ENCODE peak calls at places on chromosomes 16 and 17, in six cellular contexts. Z is IMR-90, Q is neuronal stem cell, B is trophoblast cell, T is H1, D is mesendoderm. W is an unnamed sample.

GRCh38 chr17:10031606-10032005 is 126.5 kb upstream of the RCVRN start:
- DNase-seq in Z (no peak), Q (no peak), B (no peak), T (no peak), D (no peak), W (no peak)

GRCh38 chr16:11032000-11032921 is 87.9 kb downstream of the CLEC16A start:
- DNase-seq in Z (no peak), Q (no peak), B (no peak), T (no peak), D (peak; percentile 81), W (no peak)

GRCh38 chr17:6713130-6713917 is at the start of gene SLC13A5:
- DNase-seq in Z (no peak), Q (peak; percentile 56), B (peak; percentile 6), T (peak; percentile 84), D (peak; percentile 89), W (peak; percentile 94)

GRCh38 chr17:7755095-7755890 is 37.7 kb downstream of the DNAH2 start:
- DNase-seq in Z (no peak), Q (no peak), B (no peak), T (no peak), D (no peak), W (no peak)

GRCh38 chr17:16091773-16092172 is 92.1 kb downstream of the TTC19 start:
- DNase-seq in Z (no peak), Q (no peak), B (no peak), T (no peak), D (peak; percentile 63), W (no peak)

GRCh38 chr17:59752446-59752845 is 45.0 kb downstream of the VMP1 start:
- DNase-seq in Z (peak; percentile 56), Q (no peak), B (no peak), T (no peak), D (no peak), W (no peak)

GRCh38 chr17:73820686-73821448 is 176.6 kb upstream of the SDK2 start:
- DNase-seq in Z (no peak), Q (peak; percentile 29), B (no peak), T (peak; percentile 77), D (peak; percentile 89), W (peak; percentile 94)

GRCh38 chr17:59331929-59332889 is 754 bp downstream of the YPEL2 start:
- DNase-seq in Z (no peak), Q (peak; percentile 36), B (peak; percentile 54), T (peak; percentile 66), D (peak; percentile 58), W (no peak)

GRCh38 chr17:42623732-42624596 is 14.5 kb downstream of the TUBG1 start:
- DNase-seq in Z (peak; percentile 38), Q (no peak), B (no peak), T (no peak), D (peak; percentile 11), W (no peak)

GRCh38 chr16:24915019-24915418 is 69.3 kb downstream of the SLC5A11 start:
- DNase-seq in Z (no peak), Q (no peak), B (no peak), T (no peak), D (no peak), W (no peak)

GRCh38 chr16:80718480-80719220 is 85.7 kb downstream of the CDYL2 start:
- DNase-seq in Z (peak; percentile 22), Q (no peak), B (peak; percentile 79), T (no peak), D (peak; percentile 39), W (peak; percentile 50)

GRCh38 chr16:68183033-68183432 is 52.9 kb downstream of the ESRP2 start:
- DNase-seq in Z (no peak), Q (no peak), B (no peak), T (no peak), D (no peak), W (no peak)

GRCh38 chr16:16007743-16008111 is 58.3 kb downstream of the ABCC1 start:
- DNase-seq in Z (no peak), Q (no peak), B (no peak), T (no peak), D (no peak), W (no peak)

GRCh38 chr17:66468241-66469087 is 166.1 kb downstream of the PRKCA start:
- DNase-seq in Z (peak; percentile 26), Q (no peak), B (peak; percentile 77), T (no peak), D (peak; percentile 43), W (no peak)

GRCh38 chr17:62792122-62792800 is 15.9 kb downstream of the MARCHF10 start:
- DNase-seq in Z (peak; percentile 100), Q (no peak), B (peak; percentile 90), T (no peak), D (no peak), W (no peak)

GRCh38 chr17:57927048-57927723 is 28.0 kb downstream of the CUEDC1 start:
- DNase-seq in Z (peak; percentile 82), Q (peak; percentile 69), B (no peak), T (no peak), D (peak; percentile 84), W (no peak)

GRCh38 chr17:74216505-74216904 is 3.1 kb downstream of the TTYH2 start:
- DNase-seq in Z (no peak), Q (no peak), B (no peak), T (no peak), D (no peak), W (no peak)

GRCh38 chr16:55913717-55914116 is 38.5 kb upstream of the CES5A start:
- DNase-seq in Z (no peak), Q (no peak), B (no peak), T (no peak), D (no peak), W (no peak)
- H2BK5ac ChIP-seq in Z (no peak overlapping the region), Q (no peak overlapping the region), B (no peak overlapping the region), T (no peak overlapping the region), D (no peak overlapping the region), W (no peak overlapping the region)

GRCh38 chr17:48627242-48627597 is 1.1 kb upstream of the HOXB9 start:
- DNase-seq in Z (no peak), Q (no peak), B (no peak), T (no peak), D (no peak), W (no peak)
- H2BK120ac ChIP-seq in Z (no peak overlapping the region), Q (no peak overlapping the region), B (no peak overlapping the region), T (no peak overlapping the region), D (no peak overlapping the region), W (no peak overlapping the region)

GRCh38 chr16:228917-229730 is at the start of gene LUC7L:
- DNase-seq in Z (peak; percentile 80), Q (peak; percentile 91), B (peak; percentile 86), T (peak; percentile 94), D (peak; percentile 94), W (peak; percentile 91)
- H2BK5ac ChIP-seq in Z (peak within 1 kb of the TSS; percentile 99), Q (peak within 1 kb of the TSS; percentile 95), B (peak within 1 kb of the TSS; percentile 85), T (peak within 1 kb of the TSS; percentile 97), D (peak within 1 kb of the TSS; percentile 92), W (no peak within 1 kb of the TSS)

DNA sequence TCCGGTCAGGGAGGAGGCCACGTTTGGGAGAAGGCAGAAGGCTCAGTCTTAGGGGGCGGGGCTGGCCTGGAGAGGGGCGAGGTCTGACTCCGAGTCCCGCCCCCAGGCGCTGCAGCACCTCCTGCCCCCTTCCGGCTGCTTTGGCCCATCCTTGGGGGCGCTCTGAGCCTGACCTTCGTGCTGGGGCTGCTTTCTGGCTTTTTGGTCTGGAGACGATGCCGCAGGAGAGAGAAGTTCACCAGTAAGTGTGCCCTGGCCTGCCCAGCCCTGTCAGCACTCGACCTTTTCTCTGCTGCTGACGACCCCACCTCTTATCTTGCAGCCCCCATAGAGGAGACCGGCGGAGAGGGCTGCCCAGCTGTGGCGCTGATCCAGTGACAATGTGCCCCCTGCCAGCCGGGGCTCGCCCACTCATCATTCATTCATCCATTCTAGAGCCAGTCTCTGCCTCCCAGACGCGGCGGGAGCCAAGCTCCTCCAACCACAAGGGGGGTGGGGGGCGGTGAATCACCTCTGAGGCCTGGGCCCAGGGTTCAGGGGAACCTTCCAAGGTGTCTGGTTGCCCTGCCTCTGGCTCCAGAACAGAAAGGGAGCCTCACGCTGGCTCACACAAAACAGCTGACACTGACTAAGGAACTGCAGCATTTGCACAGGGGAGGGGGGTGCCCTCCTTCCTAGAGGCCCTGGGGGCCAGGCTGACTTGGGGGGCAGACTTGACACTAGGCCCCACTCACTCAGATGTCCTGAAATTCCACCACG is 1.5 kb downstream of the TNFRSF12A start:
- DNase-seq in Z (peak; percentile 94), Q (peak; percentile 89), B (peak; percentile 86), T (peak; percentile 77), D (peak; percentile 98), W (peak; percentile 80)
- H2BK120ac ChIP-seq in Z (peak overlapping the region; percentile 83), Q (peak overlapping the region; percentile 90), B (peak overlapping the region; percentile 95), T (no peak overlapping the region), D (no peak overlapping the region), W (no peak overlapping the region)

DNA sequence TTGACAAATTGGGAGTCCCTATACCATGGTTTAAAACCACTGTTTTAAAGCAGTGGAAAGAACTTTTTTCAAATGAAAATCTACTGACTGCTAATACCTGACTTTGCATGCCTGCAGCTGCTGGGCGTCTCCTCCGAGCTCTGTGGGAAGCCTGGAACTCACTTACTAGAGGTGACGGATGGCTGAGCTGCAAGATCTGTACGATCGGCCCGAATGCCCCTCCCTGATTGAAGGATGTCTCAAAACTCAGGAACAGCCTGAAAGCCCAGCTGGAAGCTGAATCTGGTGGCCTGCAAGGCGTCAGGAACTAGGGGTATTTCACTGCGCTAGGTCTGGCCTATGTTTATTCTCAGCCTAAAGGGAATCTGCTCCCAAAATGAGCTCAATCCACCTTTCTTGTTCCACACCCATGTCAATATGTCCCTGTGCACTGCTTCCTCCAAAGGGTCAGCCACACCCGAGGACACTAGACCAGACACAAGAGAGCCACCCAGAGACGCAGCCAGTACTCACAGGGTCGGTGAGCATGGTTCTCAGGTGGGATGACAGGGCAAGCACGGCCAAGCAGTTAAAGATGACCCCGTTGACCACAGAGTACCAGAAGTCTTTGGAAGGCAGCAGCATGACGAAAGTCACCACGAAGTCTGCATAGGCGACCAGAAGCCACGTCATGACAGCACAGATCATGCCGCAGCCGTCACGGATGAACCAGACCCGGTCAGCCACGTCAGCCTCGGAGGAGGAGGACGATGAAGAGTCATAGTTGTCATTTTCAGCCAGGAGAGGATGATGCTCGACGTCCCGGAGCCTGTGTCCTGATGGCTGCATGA is 21.3 kb downstream of the ZDHHC7 start:
- DNase-seq in Z (no peak), Q (no peak), B (no peak), T (no peak), D (no peak), W (no peak)
- H2BK5ac ChIP-seq in Z (no peak overlapping the region), Q (no peak overlapping the region), B (no peak overlapping the region), T (no peak overlapping the region), D (no peak overlapping the region), W (no peak overlapping the region)

GRCh38 chr16:50166511-50167500 is 13.7 kb downstream of the TENT4B start:
- DNase-seq in Z (no peak), Q (no peak), B (peak; percentile 36), T (no peak), D (no peak), W (no peak)
- H2BK120ac ChIP-seq in Z (peak overlapping the region; percentile 83), Q (no peak overlapping the region), B (no peak overlapping the region), T (no peak overlapping the region), D (no peak overlapping the region), W (no peak overlapping the region)

DNA sequence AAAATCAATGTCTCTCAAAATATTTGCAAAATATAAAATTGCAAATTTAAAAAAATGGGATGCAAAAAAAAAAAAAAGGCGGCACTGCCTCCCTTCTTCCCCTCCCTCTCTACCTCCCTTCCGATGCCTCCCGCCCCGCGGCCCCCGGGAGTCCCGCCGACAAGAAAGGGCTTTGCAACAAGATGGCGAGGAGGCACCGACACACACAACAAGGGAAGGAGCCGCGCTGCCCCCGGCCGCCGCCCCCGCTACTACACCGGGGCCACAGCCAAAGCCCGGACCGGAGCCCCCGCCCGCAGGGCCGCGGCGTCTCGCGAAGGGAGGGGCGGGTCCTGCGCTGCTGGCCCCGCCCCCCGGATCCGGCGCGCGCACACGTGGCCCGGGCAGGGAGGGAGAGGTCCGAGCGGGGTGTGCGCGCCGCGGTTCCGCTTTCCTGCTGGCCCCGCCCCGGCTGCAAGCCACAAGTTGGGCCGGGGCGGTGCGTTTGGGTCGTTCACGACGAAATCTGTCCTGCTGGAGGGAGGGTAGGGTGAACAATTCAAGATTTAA is at the start of gene MNT:
- DNase-seq in Z (peak; percentile 92), Q (peak; percentile 94), B (peak; percentile 98), T (peak; percentile 93), D (peak; percentile 97), W (peak; percentile 98)
- H2BK5ac ChIP-seq in Z (peak within 1 kb of the TSS; percentile 95), Q (peak within 1 kb of the TSS; percentile 96), B (peak within 1 kb of the TSS; percentile 95), T (peak within 1 kb of the TSS; percentile 97), D (peak within 1 kb of the TSS; percentile 12), W (peak within 1 kb of the TSS; percentile 55)

GRCh38 chr17:40487371-40488020 is 13.9 kb downstream of the TNS4 start:
- DNase-seq in Z (no peak), Q (no peak), B (no peak), T (no peak), D (no peak), W (no peak)
- H2BK120ac ChIP-seq in Z (peak overlapping the region; percentile 100), Q (no peak overlapping the region), B (no peak overlapping the region), T (no peak overlapping the region), D (no peak overlapping the region), W (no peak overlapping the region)

W was measured in H9.